ENCODE peak calls at places on chromosome 5, in four cellular contexts. V is neural progenitor cell, H is psoas muscle, P is ovary. B is an unnamed sample.

GRCh38 chr5:91381134-91381773 is 1.9 kb downstream of the ARRDC3 start:
- DNase-seq in V (no peak), H (no peak), P (no peak), B (no peak)

GRCh38 chr5:169944922-169945675 is 35.2 kb downstream of the INSYN2B start:
- DNase-seq in V (no peak), H (no peak), P (peak; percentile 7), B (no peak)

GRCh38 chr5:98768160-98769005 is 5.1 kb upstream of the RGMB start:
- DNase-seq in V (peak; percentile 90), H (peak; percentile 51), P (peak; percentile 39), B (peak; percentile 93)

GRCh38 chr5:2020730-2021129 is 138.0 kb upstream of the IRX4 start:
- DNase-seq in V (no peak), H (no peak), P (no peak), B (no peak)

GRCh38 chr5:168714046-168714445 is 134.9 kb upstream of the PANK3 start:
- DNase-seq in V (no peak), H (no peak), P (no peak), B (no peak)

GRCh38 chr5:177455036-177455660 is 8.5 kb downstream of the PRR7 start:
- DNase-seq in V (peak; percentile 94), H (peak; percentile 89), P (peak; percentile 77), B (peak; percentile 95)

GRCh38 chr5:136025900-136026299 is 2.9 kb upstream of the TGFBI start:
- DNase-seq in V (no peak), H (no peak), P (no peak), B (no peak)

GRCh38 chr5:19044931-19045695 is 942.9 kb downstream of the CDH18 start:
- DNase-seq in V (no peak), H (no peak), P (no peak), B (no peak)

GRCh38 chr5:59992206-59992605 is 98.7 kb upstream of the PDE4D start:
- DNase-seq in V (no peak), H (no peak), P (no peak), B (no peak)

GRCh38 chr5:44189255-44189654 is 200.0 kb downstream of the FGF10 start:
- DNase-seq in V (no peak), H (no peak), P (no peak), B (no peak)

GRCh38 chr5:127031147-127031862 is 947 bp upstream of the MARCHF3 start:
- DNase-seq in V (peak; percentile 57), H (peak; percentile 65), P (peak; percentile 9), B (peak; percentile 62)

DNA sequence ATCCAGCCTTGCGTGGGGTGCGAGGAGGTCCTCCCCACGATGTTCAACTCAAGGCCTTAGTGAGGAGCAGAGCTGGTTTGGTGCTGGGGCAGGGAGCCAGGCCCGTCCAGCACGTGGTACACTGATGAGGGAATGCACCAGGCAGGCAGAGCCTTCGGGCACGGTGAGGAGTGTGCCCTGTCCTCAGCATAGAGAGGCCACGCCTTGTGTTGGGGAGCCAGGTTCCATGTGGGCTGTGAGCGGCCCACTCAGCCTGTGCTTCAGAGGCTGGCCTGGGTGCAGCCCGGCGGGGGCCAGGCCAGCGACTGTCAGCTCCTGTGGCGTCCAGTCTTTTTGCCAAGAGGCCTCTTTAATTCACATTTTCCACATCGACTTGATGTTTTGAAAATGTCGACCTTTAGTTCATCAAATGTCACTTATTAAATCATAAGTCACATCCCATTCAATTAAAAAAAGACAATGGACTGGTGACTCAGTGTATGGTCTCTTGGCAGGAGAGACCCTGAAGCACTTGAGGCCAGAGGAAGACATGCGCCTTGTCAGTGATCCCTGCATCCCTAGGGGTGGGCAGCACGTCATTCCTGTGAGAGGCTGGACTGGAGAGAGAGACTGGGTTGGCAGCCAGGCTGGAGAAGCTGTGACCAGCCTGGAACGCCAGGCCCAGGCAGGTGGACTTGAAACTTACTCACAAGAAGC is 21.7 kb downstream of the ERGIC1 start:
- DNase-seq in V (no peak), H (peak; percentile 80), P (peak; percentile 56), B (no peak)
- H3K27ac ChIP-seq in V (no peak overlapping the region), H (peak overlapping the region; percentile 64), P (peak overlapping the region; percentile 49), B (no peak overlapping the region)

GRCh38 chr5:97163360-97163764 is 19.7 kb downstream of the RIOK2 start:
- DNase-seq in V (no peak), H (no peak), P (no peak), B (no peak)
- H3K36me3 ChIP-seq in V (peaks cover 28% of the 10 kb centered on the region), H (peaks cover 84% of the 10 kb centered on the region), P (no peaks in the 10 kb centered on the region), B (peaks cover 26% of the 10 kb centered on the region)

GRCh38 chr5:142863856-142864255 is 93.7 kb downstream of the ARHGAP26 start:
- DNase-seq in V (no peak), H (no peak), P (no peak), B (peak; percentile 70)

GRCh38 chr5:142860291-142860690 is 90.1 kb downstream of the ARHGAP26 start:
- DNase-seq in V (no peak), H (no peak), P (no peak), B (no peak)

GRCh38 chr5:142864293-142865260 is 94.4 kb downstream of the ARHGAP26 start:
- DNase-seq in V (no peak), H (no peak), P (no peak), B (peak; percentile 52)

GRCh38 chr5:142861011-142861410 is 90.8 kb downstream of the ARHGAP26 start:
- DNase-seq in V (no peak), H (no peak), P (no peak), B (no peak)

GRCh38 chr5:142862585-142862984 is 92.4 kb downstream of the ARHGAP26 start:
- DNase-seq in V (no peak), H (no peak), P (no peak), B (no peak)
- H3K4me1 ChIP-seq in V (peaks cover 7% of the 10 kb centered on the region), H (peaks cover 20% of the 10 kb centered on the region), P (no peaks in the 10 kb centered on the region), B (peaks cover 64% of the 10 kb centered on the region)

DNA sequence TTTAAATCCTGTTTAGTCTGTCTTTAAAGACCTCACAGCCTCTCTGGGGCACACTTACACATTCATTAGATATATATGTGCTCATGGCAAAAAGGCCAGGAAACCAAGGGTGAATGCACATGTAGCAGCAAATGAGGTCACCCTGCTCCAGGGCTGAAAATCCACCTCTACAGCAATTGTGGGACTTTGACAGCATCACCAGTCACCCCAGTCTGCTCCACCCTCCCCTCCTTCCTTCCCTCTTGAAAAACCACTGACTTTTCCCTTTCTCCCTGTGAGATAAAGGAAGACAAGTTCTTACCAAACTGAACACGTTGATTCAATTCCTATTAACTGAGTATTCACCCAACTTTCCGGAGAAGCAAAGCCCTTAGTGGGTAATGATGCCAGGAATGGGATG is 15.2 kb upstream of the SH3RF2 start:
- DNase-seq in V (no peak), H (no peak), P (no peak), B (no peak)
- H3K27ac ChIP-seq in V (no peak overlapping the region), H (no peak overlapping the region), P (no peak overlapping the region), B (no peak overlapping the region)

DNA sequence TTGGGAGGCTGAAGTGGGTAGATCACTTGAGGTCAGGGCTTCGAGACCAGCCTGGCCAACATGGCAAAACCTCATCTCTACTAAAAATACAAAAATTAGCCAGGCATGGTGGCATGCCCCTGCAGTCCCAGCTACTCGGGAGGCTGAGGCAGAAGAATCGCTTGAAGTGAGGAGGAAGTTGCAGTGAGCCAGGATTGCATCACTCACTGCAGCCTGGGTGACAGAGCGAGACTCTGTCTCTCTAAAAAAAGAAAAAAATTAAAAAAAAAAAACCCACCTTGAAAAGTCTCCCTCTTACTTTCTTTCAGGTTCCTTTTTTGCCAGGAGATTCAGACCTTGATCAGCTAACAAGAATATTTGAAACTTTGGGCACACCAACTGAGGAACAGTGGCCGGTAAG is 34.2 kb downstream of the CDK7 start:
- DNase-seq in V (no peak), H (no peak), P (no peak), B (no peak)
- H3K36me3 ChIP-seq in V (no peaks in the 10 kb centered on the region), H (peaks cover 80% of the 10 kb centered on the region), P (no peaks in the 10 kb centered on the region), B (peaks cover 34% of the 10 kb centered on the region)

GRCh38 chr5:151153300-151153699 is 4.3 kb downstream of the ANXA6 start:
- DNase-seq in V (no peak), H (no peak), P (no peak), B (no peak)
- H3K4me1 ChIP-seq in V (peaks cover 34% of the 10 kb centered on the region), H (peaks cover 69% of the 10 kb centered on the region), P (peaks cover 31% of the 10 kb centered on the region), B (peaks cover 19% of the 10 kb centered on the region)

B was measured in GM23338.